ENCODE peak calls at places on chromosomes 3 and 15, in nine cellular contexts. F is stomach, A is spleen, J is sigmoid colon, U is SK-N-SH, Q is breast epithelium, Z is GM12878, O is K562, I is Panc1. H is an unnamed sample. For H3K4me1, the result is how much of the 10 kb centered on the place peaks cover.

GRCh38 chr3:36446230-36446629 is 65.9 kb downstream of the STAC start:
- DNase-seq in Q (no peak), O (no peak), F (no peak), Z (no peak), A (no peak), I (no peak), J (no peak), U (no peak), H (no peak)

GRCh38 chr15:91152896-91153581 is 53.0 kb downstream of the SV2B start:
- DNase-seq in Z (no peak), O (no peak), I (no peak), U (no peak), F (no peak), Q (no peak), A (no peak), J (no peak), H (peak)

GRCh38 chr3:138673641-138674040 is 65.1 kb downstream of the FAIM start:
- DNase-seq in O (peak), Q (no peak), A (no peak), F (no peak), Z (no peak), I (no peak), J (no peak), U (no peak), H (no peak)

GRCh38 chr15:29476503-29477080 is 207.0 kb upstream of the NSMCE3 start:
- DNase-seq in J (no peak), U (no peak), F (no peak), Z (no peak), Q (no peak), A (no peak), I (no peak), O (no peak), H (peak)

GRCh38 chr15:93897377-93897776 is 334.0 kb upstream of the MCTP2 start:
- DNase-seq in Q (no peak), I (no peak), U (no peak), J (no peak), O (no peak), Z (no peak), A (no peak), F (no peak), H (no peak)

GRCh38 chr15:85439996-85440395 is 59.6 kb downstream of the AKAP13 start:
- DNase-seq in J (no peak), O (no peak), I (no peak), F (no peak), Z (no peak), Q (no peak), A (no peak), U (no peak), H (no peak)

GRCh38 chr3:42256135-42256819 is 9.7 kb downstream of the CCK start:
- DNase-seq in Q (no peak), F (no peak), Z (no peak), U (no peak), A (no peak), J (no peak), I (no peak), O (no peak), H (no peak)

GRCh38 chr15:96346409-96346808 is 15.9 kb downstream of the NR2F2 start:
- DNase-seq in F (no peak), O (no peak), U (no peak), A (no peak), J (no peak), Q (no peak), Z (no peak), I (no peak), H (no peak)

GRCh38 chr15:71449956-71450355 is 334.7 kb downstream of the THSD4 start:
- DNase-seq in O (no peak), F (no peak), I (no peak), Z (no peak), J (no peak), U (no peak), Q (no peak), A (no peak), H (no peak)

GRCh38 chr15:25691544-25692430 is 171.3 kb downstream of the ATP10A start:
- DNase-seq in O (peak), U (no peak), Q (peak), I (no peak), F (no peak), Z (no peak), A (peak), J (peak), H (no peak)
- H3K4me1 ChIP-seq in O (under half), U (under half), Q (under half), I (under half), F (under half), Z (under half), A (under half), J (under half), H (under half)

DNA sequence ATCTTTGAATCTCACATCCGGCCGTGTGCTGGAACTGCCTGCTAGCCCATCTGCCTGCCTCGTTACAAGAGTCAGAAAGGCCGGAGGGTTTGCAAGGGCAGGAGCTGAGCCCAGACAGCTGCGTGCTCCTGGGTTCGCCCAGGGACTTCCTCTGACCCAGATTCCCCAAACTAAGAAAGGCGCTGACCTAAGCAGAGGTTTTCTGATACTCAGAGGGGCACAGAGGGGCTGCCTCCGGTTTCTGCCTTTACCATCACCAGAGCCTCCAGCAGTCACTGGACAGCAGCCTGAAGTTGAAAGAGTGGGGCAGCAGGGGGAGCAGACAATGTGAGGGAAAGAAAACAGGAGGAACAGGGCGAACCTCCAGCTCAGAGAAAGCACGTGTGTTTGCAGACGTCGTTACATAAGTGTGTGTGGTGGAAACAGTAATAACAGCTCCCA is 33.4 kb upstream of the RAD18 start:
- DNase-seq in Z (no peak), Q (no peak), O (peak), U (no peak), F (peak), A (peak), I (no peak), J (peak), H (no peak)
- TF ChIP-seq POLR2AphosphoS5 in Z (no peak), Q (no peak), O (no peak), U (no peak), F (peak), A (no peak), I (no peak), J (no peak), H (no peak)

GRCh38 chr15:90025461-90026033 is 24.4 kb downstream of the ZNF710 start:
- DNase-seq in J (no peak), A (no peak), I (no peak), Z (no peak), F (no peak), O (no peak), U (no peak), Q (no peak), H (no peak)
- H3K4me1 ChIP-seq in J (under half), A (under half), I (under half), Z (under half), F (half or more), O (under half), U (under half), Q (under half), H (under half)

DNA sequence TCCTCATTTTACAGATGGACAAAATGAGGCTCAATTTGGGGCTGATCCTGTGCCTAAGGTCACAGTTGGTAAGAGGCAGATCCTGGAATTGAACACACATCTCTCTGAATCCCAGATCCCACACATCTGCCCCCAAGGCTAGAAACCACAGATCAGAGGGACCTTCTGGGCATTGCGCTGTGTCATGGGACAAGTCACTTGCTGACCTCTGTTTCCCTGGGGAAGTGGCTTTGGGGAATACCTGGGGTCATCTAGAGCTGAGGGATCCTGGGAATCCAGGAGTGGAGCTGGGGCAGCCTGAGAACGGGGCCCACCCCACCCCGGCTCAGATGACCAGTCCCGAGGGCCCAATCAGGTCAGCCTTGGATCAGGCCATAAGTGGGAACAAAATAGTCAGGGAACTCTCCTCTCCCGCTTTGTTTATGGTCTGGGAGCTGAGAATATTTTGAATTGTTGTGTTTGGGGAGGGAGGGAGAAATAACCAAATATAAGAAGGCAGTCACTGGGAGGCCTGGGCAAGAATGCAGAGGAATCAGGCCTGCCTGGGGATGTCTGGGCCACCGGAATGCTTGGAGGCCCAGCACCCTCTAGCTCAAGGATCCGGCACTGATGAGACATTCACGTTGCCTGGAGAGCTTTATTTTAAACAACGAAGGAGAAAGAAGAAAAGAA is 8.8 kb upstream of the SLC6A6 start:
- DNase-seq in O (no peak), U (no peak), I (no peak), Q (no peak), J (no peak), A (no peak), Z (no peak), F (no peak), H (no peak)
- TF ChIP-seq POLR2AphosphoS5 in O (no peak), U (no peak), I (no peak), Q (no peak), J (no peak), A (no peak), Z (no peak), F (no peak), H (no peak)